ENCODE peak calls at places on chromosomes 6 and 20, in four cellular contexts. One of them, this sample, is unnamed. For H4K20me1 and H3K27me3, the result is how much of the 10 kb centered on the place peaks cover.

GRCh38 chr6:1856381-1856780 is 246.7 kb downstream of the FOXC1 start:
- DNase-seq in GM23338: no peak
- DNase-seq in hepatocyte: peak
- DNase-seq in K562: no peak
- DNase-seq in this sample: peak

GRCh38 chr6:336159-337114 is 44.1 kb downstream of the DUSP22 start:
- DNase-seq in GM23338: no peak
- DNase-seq in hepatocyte: no peak
- DNase-seq in K562: no peak
- DNase-seq in this sample: no peak

GRCh38 chr6:83221886-83222479 is 28.8 kb downstream of the RWDD2A start:
- DNase-seq in GM23338: peak
- DNase-seq in hepatocyte: peak
- DNase-seq in K562: peak
- DNase-seq in this sample: peak

GRCh38 chr6:44080561-44081521 is 46.4 kb downstream of the MRPL14 start:
- DNase-seq in GM23338: no peak
- DNase-seq in hepatocyte: no peak
- DNase-seq in K562: no peak
- DNase-seq in this sample: no peak

GRCh38 chr6:131867744-131868143 is 59.9 kb downstream of the ENPP1 start:
- DNase-seq in GM23338: no peak
- DNase-seq in hepatocyte: no peak
- DNase-seq in K562: no peak
- DNase-seq in this sample: no peak

GRCh38 chr6:155317186-155317585 is 2.9 kb upstream of the TFB1M start:
- DNase-seq in GM23338: no peak
- DNase-seq in hepatocyte: no peak
- DNase-seq in K562: no peak
- DNase-seq in this sample: peak

GRCh38 chr20:9392892-9393857 is 121.2 kb upstream of the LAMP5 start:
- DNase-seq in GM23338: peak
- DNase-seq in hepatocyte: peak
- DNase-seq in K562: peak
- DNase-seq in this sample: peak

GRCh38 chr6:158909938-158910337 is 90.1 kb downstream of the RSPH3 start:
- DNase-seq in GM23338: peak
- DNase-seq in hepatocyte: no peak
- DNase-seq in K562: no peak
- DNase-seq in this sample: no peak

GRCh38 chr20:50900261-50900660 is 31.0 kb downstream of the ADNP start:
- DNase-seq in GM23338: no peak
- DNase-seq in hepatocyte: no peak
- DNase-seq in K562: no peak
- DNase-seq in this sample: no peak
- H4K20me1 ChIP-seq in GM23338: half or more
- H4K20me1 ChIP-seq in hepatocyte: half or more
- H4K20me1 ChIP-seq in K562: under half
- H4K20me1 ChIP-seq in this sample: under half

GRCh38 chr20:45552456-45552855 is 5.3 kb upstream of the EPPIN start:
- DNase-seq in GM23338: no peak
- DNase-seq in hepatocyte: no peak
- DNase-seq in K562: no peak
- DNase-seq in this sample: no peak
- H3K27me3 ChIP-seq in GM23338: under half
- H3K27me3 ChIP-seq in hepatocyte: under half
- H3K27me3 ChIP-seq in K562: under half
- H3K27me3 ChIP-seq in this sample: under half

DNA sequence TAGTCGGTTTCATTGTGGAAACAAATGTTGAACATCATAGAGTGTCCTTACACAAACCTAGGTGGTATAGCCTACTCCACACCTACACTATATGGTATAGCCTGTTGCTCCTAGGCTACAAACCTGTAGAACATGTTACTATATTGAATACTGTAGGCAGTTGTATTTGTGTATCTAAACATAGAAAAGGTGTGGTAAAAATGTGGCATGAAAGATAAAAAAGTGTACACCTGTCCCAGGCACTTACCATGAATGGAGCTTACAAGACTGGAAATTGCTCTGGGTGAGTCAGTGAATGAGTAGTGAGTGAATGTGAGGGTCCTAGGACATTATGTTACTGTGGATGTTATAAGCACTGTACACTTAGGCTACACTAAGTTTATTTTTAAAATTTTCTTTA is 103.0 kb downstream of the ZFAND3 start:
- DNase-seq in GM23338: no peak
- DNase-seq in hepatocyte: no peak
- DNase-seq in K562: no peak
- DNase-seq in this sample: no peak
- H4K20me1 ChIP-seq in GM23338: under half
- H4K20me1 ChIP-seq in hepatocyte: half or more
- H4K20me1 ChIP-seq in K562: under half
- H4K20me1 ChIP-seq in this sample: under half

GRCh38 chr6:150291968-150292710 is 76.7 kb upstream of the IYD start:
- DNase-seq in GM23338: no peak
- DNase-seq in hepatocyte: no peak
- DNase-seq in K562: no peak
- DNase-seq in this sample: no peak

GRCh38 chr6:150286919-150287318 is 81.9 kb upstream of the IYD start:
- DNase-seq in GM23338: peak
- DNase-seq in hepatocyte: no peak
- DNase-seq in K562: no peak
- DNase-seq in this sample: peak

GRCh38 chr6:150289454-150290071 is 79.2 kb upstream of the IYD start:
- DNase-seq in GM23338: no peak
- DNase-seq in hepatocyte: no peak
- DNase-seq in K562: no peak
- DNase-seq in this sample: no peak

GRCh38 chr6:150290429-150290828 is 78.4 kb upstream of the IYD start:
- DNase-seq in GM23338: no peak
- DNase-seq in hepatocyte: peak
- DNase-seq in K562: no peak
- DNase-seq in this sample: peak

GRCh38 chr6:150288456-150288855 is 80.4 kb upstream of the IYD start:
- DNase-seq in GM23338: no peak
- DNase-seq in hepatocyte: no peak
- DNase-seq in K562: no peak
- DNase-seq in this sample: no peak
- H3K27me3 ChIP-seq in GM23338: under half
- H3K27me3 ChIP-seq in hepatocyte: under half
- H3K27me3 ChIP-seq in K562: under half
- H3K27me3 ChIP-seq in this sample: under half

GRCh38 chr6:32982702-32983492 is 14.5 kb downstream of the BRD2 start:
- DNase-seq in GM23338: no peak
- DNase-seq in hepatocyte: peak
- DNase-seq in K562: peak
- DNase-seq in this sample: no peak

GRCh38 chr6:32982084-32982701 is 13.8 kb downstream of the BRD2 start:
- DNase-seq in GM23338: no peak
- DNase-seq in hepatocyte: no peak
- DNase-seq in K562: peak
- DNase-seq in this sample: peak

GRCh38 chr6:32977953-32978324 is 9.5 kb downstream of the BRD2 start:
- DNase-seq in GM23338: no peak
- DNase-seq in hepatocyte: no peak
- DNase-seq in K562: no peak
- DNase-seq in this sample: no peak

GRCh38 chr6:32979720-32980487 is 11.5 kb downstream of the BRD2 start:
- DNase-seq in GM23338: no peak
- DNase-seq in hepatocyte: no peak
- DNase-seq in K562: no peak
- DNase-seq in this sample: no peak

DNA sequence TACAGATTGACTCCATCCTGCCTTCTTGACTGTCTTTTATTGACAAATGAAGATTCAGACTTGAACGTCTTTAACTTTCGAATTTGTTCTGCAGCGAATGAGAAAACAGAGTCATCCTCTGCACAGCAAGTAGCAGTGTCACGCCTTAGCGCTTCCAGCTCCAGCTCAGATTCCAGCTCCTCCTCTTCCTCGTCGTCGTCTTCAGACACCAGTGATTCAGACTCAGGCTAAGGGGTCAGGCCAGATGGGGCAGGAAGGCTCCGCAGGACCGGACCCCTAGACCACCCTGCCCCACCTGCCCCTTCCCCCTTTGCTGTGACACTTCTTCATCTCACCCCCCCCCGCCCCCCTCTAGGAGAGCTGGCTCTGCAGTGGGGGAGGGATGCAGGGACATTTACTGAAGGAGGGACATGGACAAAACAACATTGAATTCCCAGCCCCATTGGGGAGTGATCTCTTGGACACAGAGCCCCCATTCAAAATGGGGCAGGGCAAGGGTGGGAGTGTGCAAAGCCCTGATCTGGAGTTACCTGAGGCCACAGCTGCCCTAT is 12.2 kb downstream of the BRD2 start:
- DNase-seq in GM23338: no peak
- DNase-seq in hepatocyte: no peak
- DNase-seq in K562: no peak
- DNase-seq in this sample: peak
- H4K20me1 ChIP-seq in GM23338: half or more
- H4K20me1 ChIP-seq in hepatocyte: half or more
- H4K20me1 ChIP-seq in K562: half or more
- H4K20me1 ChIP-seq in this sample: under half

DNA sequence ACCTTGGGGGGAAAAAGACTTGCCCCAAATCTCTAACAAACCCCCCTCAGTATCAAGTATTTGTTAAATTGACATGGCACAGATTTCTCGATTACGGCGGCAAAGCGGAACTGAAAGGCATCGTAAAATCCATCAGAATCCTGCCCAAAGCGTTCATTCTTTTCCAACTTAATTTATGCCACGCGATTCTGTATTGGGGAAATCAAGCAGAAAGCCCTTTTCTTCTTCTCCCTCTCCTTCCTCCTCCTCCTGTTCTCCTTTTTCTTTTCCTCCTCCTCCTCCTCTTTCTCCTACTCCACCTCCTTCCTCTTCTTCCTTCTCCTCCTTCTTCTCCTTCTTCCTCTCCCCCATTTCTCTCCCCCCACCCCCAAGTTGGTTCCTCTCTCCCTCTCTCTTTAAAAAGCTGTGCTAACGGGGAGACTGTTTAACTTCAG is 2.5 kb upstream of the DLL1 start:
- DNase-seq in GM23338: no peak
- DNase-seq in hepatocyte: no peak
- DNase-seq in K562: no peak
- DNase-seq in this sample: no peak
- H3K27me3 ChIP-seq in GM23338: half or more
- H3K27me3 ChIP-seq in hepatocyte: half or more
- H3K27me3 ChIP-seq in K562: half or more
- H3K27me3 ChIP-seq in this sample: half or more